ENCODE peak calls at places on chromosomes 6 and 20, in four cellular contexts. N, Q, R and Z are unnamed samples.

GRCh38 chr20:10359621-10360040 is 74.4 kb downstream of the MKKS start:
- DNase-seq in N (peak), Q (no peak), R (no peak), Z (no peak)

GRCh38 chr20:9628166-9628565 is 113.8 kb downstream of the LAMP5 start:
- DNase-seq in Q (no peak), N (no peak), R (no peak), Z (no peak)

GRCh38 chr20:25126630-25127029 is 44.7 kb upstream of the VSX1 start:
- DNase-seq in R (no peak), Q (no peak), N (no peak), Z (no peak)

GRCh38 chr20:13492001-13492480 is 146.7 kb downstream of the TASP1 start:
- DNase-seq in R (no peak), N (no peak), Q (no peak), Z (peak)

GRCh38 chr6:136983692-136984091 is 61.1 kb downstream of the IL20RA start:
- DNase-seq in N (no peak), Q (no peak), R (no peak), Z (no peak)

GRCh38 chr20:23141450-23142161 is 55.5 kb upstream of the CD93 start:
- DNase-seq in N (no peak), R (no peak), Q (peak), Z (no peak)

GRCh38 chr20:10219452-10219791 is 792 bp downstream of the SNAP25 start:
- DNase-seq in Q (no peak), R (peak), N (no peak), Z (peak)

GRCh38 chr20:32535316-32535952 is 49.7 kb downstream of the NOL4L start:
- DNase-seq in R (no peak), N (no peak), Q (no peak), Z (no peak)

GRCh38 chr20:60055740-60056139 is 97.5 kb downstream of the CDH26 start:
- DNase-seq in Q (no peak), R (no peak), N (peak), Z (no peak)

DNA sequence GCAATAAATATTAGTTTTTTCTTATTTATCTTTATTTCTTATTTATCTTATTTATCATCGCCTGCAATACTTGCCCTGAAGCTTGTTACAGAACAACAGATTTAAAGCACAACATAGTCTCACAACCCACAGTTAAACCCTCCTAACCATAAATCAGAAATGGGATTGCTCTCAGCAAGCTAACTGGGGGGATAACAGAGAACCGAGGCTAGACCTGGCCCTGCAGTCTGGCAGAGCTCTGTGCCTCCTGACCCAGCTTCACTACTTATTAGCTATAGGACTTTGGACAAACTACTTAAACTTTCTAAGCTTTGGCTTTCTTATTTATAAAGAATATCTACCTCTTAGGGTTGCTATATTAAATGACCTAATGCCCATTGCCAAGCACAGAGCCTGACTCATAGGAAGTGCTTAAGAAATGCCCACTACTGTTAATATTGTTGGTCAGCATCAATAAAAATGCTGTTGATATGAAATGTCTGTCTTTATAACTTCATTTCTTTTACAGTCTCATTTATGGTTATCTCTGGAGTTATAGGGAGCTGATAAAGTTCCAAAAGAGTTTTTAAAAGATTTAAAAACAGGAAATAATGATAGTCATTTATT is 87.9 kb upstream of the BEND6 start:
- DNase-seq in R (no peak), Q (no peak), N (no peak), Z (peak)
- TF ChIP-seq MAX in R (no peak), Q (no peak), N (no peak), Z (no peak)

GRCh38 chr20:63957690-63958441 is 1.6 kb upstream of the UCKL1 start:
- DNase-seq in Q (peak), N (no peak), R (peak), Z (no peak)
- TF ChIP-seq SMC3 in Q (no peak), N (no peak), R (no peak), Z (no peak)

GRCh38 chr6:159836294-159837140 is 36.4 kb downstream of the PNLDC1 start:
- DNase-seq in Q (no peak), R (no peak), N (no peak), Z (no peak)
- H3K4me3 ChIP-seq in Q (no peak), R (no peak), N (no peak), Z (no peak)

GRCh38 chr6:68233623-68234022 is 401.5 kb upstream of the ADGRB3 start:
- DNase-seq in Q (no peak), R (no peak), N (no peak), Z (no peak)
- TF ChIP-seq MAX in Q (no peak), R (no peak), N (no peak), Z (no peak)

GRCh38 chr6:170208651-170209353 is 82.1 kb downstream of the DLL1 start:
- DNase-seq in N (no peak), R (no peak), Q (no peak), Z (no peak)
- TF ChIP-seq SMC3 in N (no peak), R (no peak), Q (no peak), Z (no peak)

GRCh38 chr6:12011276-12012112 is 618 bp upstream of the HIVEP1 start:
- DNase-seq in R (peak), Q (peak), N (peak), Z (peak)
- H3K4me3 ChIP-seq in R (peak), Q (peak), N (no peak), Z (peak)

GRCh38 chr6:4948781-4949450 is 54.9 kb downstream of the RPP40 start:
- DNase-seq in N (no peak), Q (no peak), R (no peak), Z (no peak)

GRCh38 chr6:4947716-4948115 is 56.1 kb downstream of the RPP40 start:
- DNase-seq in R (no peak), N (no peak), Q (no peak), Z (no peak)

GRCh38 chr6:4950849-4951533 is 52.8 kb downstream of the RPP40 start:
- DNase-seq in Q (no peak), N (no peak), R (no peak), Z (peak)

GRCh38 chr6:4953440-4953839 is 50.4 kb downstream of the RPP40 start:
- DNase-seq in R (no peak), Q (no peak), N (no peak), Z (no peak)

GRCh38 chr6:4950076-4950475 is 53.8 kb downstream of the RPP40 start:
- DNase-seq in N (no peak), Q (no peak), R (no peak), Z (no peak)
- TF ChIP-seq MAX in N (no peak), Q (no peak), R (no peak), Z (no peak)

DNA sequence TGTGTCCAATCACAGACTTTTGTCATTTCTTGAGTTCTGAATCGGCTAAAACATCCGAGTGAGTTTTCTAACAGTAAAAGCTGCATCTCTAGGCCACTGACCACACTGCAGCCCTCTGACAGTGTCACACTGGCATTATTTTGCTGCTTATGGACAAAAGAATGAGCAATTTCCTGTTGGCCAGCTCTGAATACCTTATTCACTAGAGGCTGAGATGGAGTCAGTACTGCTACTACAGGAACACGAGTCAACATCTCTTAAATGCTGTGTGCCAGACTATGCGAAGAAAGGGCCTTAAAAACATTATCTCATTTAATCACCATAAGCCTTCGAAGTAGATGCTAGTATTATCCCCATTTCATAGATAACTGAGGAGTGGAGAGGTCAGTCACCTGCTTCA is 42.5 kb upstream of the IPCEF1 start:
- DNase-seq in Q (no peak), R (no peak), N (no peak), Z (no peak)
- TF ChIP-seq SMC3 in Q (no peak), R (no peak), N (no peak), Z (no peak)

DNA sequence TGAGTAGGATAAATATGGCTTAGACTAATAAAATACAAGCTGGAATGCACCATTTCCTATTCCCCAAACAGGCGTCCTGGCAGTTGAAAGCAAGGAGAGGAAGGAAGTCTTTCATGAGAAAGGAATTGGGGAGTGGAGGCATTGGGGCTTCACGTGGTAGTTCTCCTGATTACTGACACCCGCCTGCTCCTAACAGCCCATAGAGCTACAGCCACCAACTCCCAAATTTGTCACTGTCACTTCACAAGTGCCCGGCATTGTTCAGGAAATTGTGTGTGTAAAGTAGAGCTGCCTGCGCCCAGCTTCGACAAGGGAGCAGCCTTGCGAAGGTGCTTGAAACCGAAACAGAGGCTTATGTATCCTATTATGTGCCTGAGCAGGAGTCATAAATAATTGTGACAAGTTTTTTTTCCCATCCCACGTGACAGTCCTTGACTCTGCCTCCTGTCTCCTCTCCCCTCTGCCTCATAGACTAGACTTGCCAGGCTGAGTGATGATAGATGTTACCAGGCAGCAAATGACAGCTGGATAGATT is 301.7 kb upstream of the ZFP64 start:
- DNase-seq in N (no peak), R (no peak), Q (no peak), Z (no peak)
- H3K4me3 ChIP-seq in N (no peak), R (no peak), Q (no peak), Z (no peak)